ENCODE peak calls at places on chromosomes 3 and 15, in nine cellular contexts. W, H, R, I, P, G, N, V and O are unnamed samples.

GRCh38 chr3:184328516-184328915 is 8.9 kb upstream of the FAM131A start:
- DNase-seq in W (no peak), H (no peak), R (no peak), I (no peak), P (no peak), G (no peak), N (no peak), V (no peak), O (no peak)

GRCh38 chr15:75598361-75598760 is 19.2 kb upstream of the PTPN9 start:
- DNase-seq in W (no peak), H (no peak), R (no peak), I (no peak), P (no peak), G (no peak), N (no peak), V (no peak), O (no peak)

GRCh38 chr3:46422617-46423016 is 15.6 kb downstream of the CCRL2 start:
- DNase-seq in W (no peak), H (no peak), R (no peak), I (no peak), P (peak), G (no peak), N (peak), V (peak), O (no peak)

GRCh38 chr3:195003006-195003892 is 267.7 kb downstream of the XXYLT1 start:
- DNase-seq in W (peak), H (no peak), R (no peak), I (peak), P (no peak), G (peak), N (no peak), V (peak), O (no peak)

GRCh38 chr3:169661567-169662214 is 1.8 kb downstream of the MECOM start:
- DNase-seq in W (no peak), H (peak), R (peak), I (peak), P (peak), G (peak), N (peak), V (peak), O (no peak)

GRCh38 chr15:81357178-81357686 is 16.8 kb downstream of the TMC3 start:
- DNase-seq in W (no peak), H (no peak), R (no peak), I (no peak), P (no peak), G (no peak), N (no peak), V (peak), O (no peak)

GRCh38 chr3:28317438-28318022 is 31.0 kb upstream of the ZCWPW2 start:
- DNase-seq in W (no peak), H (peak), R (peak), I (peak), P (no peak), G (no peak), N (peak), V (peak), O (no peak)

GRCh38 chr3:66037330-66037985 is 1.3 kb downstream of the MAGI1 start:
- DNase-seq in W (peak), H (peak), R (peak), I (peak), P (peak), G (peak), N (peak), V (peak), O (peak)

GRCh38 chr3:13546667-13547171 is 2.2 kb upstream of the FBLN2 start:
- DNase-seq in W (no peak), H (no peak), R (no peak), I (no peak), P (peak), G (no peak), N (peak), V (no peak), O (no peak)

GRCh38 chr3:114809668-114810413 is 337.2 kb downstream of the ZBTB20 start:
- DNase-seq in W (no peak), H (peak), R (peak), I (no peak), P (no peak), G (no peak), N (peak), V (peak), O (no peak)

GRCh38 chr15:47184003-47184404 is 533.3 kb upstream of the SEMA6D start:
- DNase-seq in W (peak), H (no peak), R (peak), I (peak), P (no peak), G (peak), N (no peak), V (no peak), O (no peak)

GRCh38 chr15:76678766-76679165 is 226.4 kb downstream of the SCAPER start:
- DNase-seq in W (no peak), H (no peak), R (no peak), I (no peak), P (no peak), G (no peak), N (peak), V (no peak), O (no peak)

GRCh38 chr15:62896969-62897486 is 145.5 kb upstream of the TPM1 start:
- DNase-seq in W (peak), H (no peak), R (no peak), I (peak), P (peak), G (peak), N (peak), V (peak), O (peak)

GRCh38 chr15:31021067-31021665 is 29.7 kb upstream of the MTMR10 start:
- DNase-seq in W (no peak), H (no peak), R (peak), I (no peak), P (no peak), G (no peak), N (no peak), V (no peak), O (no peak)

GRCh38 chr3:28751864-28752263 is 403.2 kb upstream of the AZI2 start:
- DNase-seq in W (no peak), H (no peak), R (no peak), I (no peak), P (no peak), G (no peak), N (no peak), V (no peak), O (no peak)

GRCh38 chr15:29904731-29905417 is 82.6 kb upstream of the TJP1 start:
- DNase-seq in W (no peak), H (no peak), R (no peak), I (no peak), P (no peak), G (no peak), N (peak), V (peak), O (no peak)

GRCh38 chr3:194235160-194235559 is 99.2 kb downstream of the HES1 start:
- DNase-seq in W (no peak), H (no peak), R (no peak), I (no peak), P (no peak), G (no peak), N (no peak), V (no peak), O (no peak)

GRCh38 chr3:25291524-25291923 is 136.5 kb upstream of the RARB start:
- DNase-seq in W (no peak), H (no peak), R (no peak), I (no peak), P (no peak), G (no peak), N (no peak), V (no peak), O (no peak)

GRCh38 chr15:70474682-70475438 is 288.5 kb downstream of the UACA start:
- DNase-seq in W (peak), H (no peak), R (no peak), I (peak), P (peak), G (peak), N (peak), V (peak), O (no peak)

GRCh38 chr15:48415036-48415886 is 84.0 kb downstream of the DUT start:
- DNase-seq in W (no peak), H (no peak), R (no peak), I (no peak), P (peak), G (no peak), N (peak), V (peak), O (no peak)

GRCh38 chr3:52860424-52860768 is 25.6 kb upstream of the MUSTN1 start:
- DNase-seq in W (no peak), H (no peak), R (no peak), I (no peak), P (no peak), G (no peak), N (no peak), V (no peak), O (no peak)

GRCh38 chr3:127041933-127042332 is 59.0 kb downstream of the PLXNA1 start:
- DNase-seq in W (no peak), H (no peak), R (no peak), I (no peak), P (no peak), G (peak), N (no peak), V (no peak), O (no peak)

GRCh38 chr3:163622384-163622783 is 1455.9 kb downstream of the SI start:
- DNase-seq in W (no peak), H (no peak), R (no peak), I (no peak), P (no peak), G (no peak), N (no peak), V (no peak), O (no peak)

GRCh38 chr15:76342382-76343201 is 6.0 kb downstream of the ISL2 start:
- DNase-seq in W (no peak), H (peak), R (peak), I (no peak), P (no peak), G (no peak), N (no peak), V (no peak), O (peak)

GRCh38 chr15:97030251-97030650 is 699.8 kb downstream of the NR2F2 start:
- DNase-seq in W (no peak), H (no peak), R (no peak), I (no peak), P (no peak), G (no peak), N (no peak), V (no peak), O (no peak)

GRCh38 chr3:31041161-31041978 is 146.9 kb upstream of the GADL1 start:
- DNase-seq in W (no peak), H (no peak), R (no peak), I (no peak), P (peak), G (no peak), N (peak), V (peak), O (no peak)

GRCh38 chr3:126607214-126607908 is 47.6 kb downstream of the TXNRD3 start:
- DNase-seq in W (no peak), H (no peak), R (peak), I (no peak), P (no peak), G (no peak), N (peak), V (peak), O (no peak)

GRCh38 chr3:190533511-190534282 is 19.8 kb downstream of the IL1RAP start:
- DNase-seq in W (peak), H (no peak), R (no peak), I (peak), P (peak), G (peak), N (peak), V (peak), O (no peak)

GRCh38 chr15:73991260-73991659 is 835 bp downstream of the STOML1 start:
- DNase-seq in W (peak), H (no peak), R (no peak), I (peak), P (no peak), G (peak), N (peak), V (peak), O (no peak)

GRCh38 chr3:129558772-129559564 is 16.0 kb downstream of the H1-8 start:
- DNase-seq in W (peak), H (no peak), R (no peak), I (no peak), P (peak), G (no peak), N (peak), V (no peak), O (no peak)

GRCh38 chr15:87944051-87944450 is 312.5 kb downstream of the NTRK3 start:
- DNase-seq in W (no peak), H (no peak), R (no peak), I (no peak), P (no peak), G (no peak), N (peak), V (no peak), O (no peak)

GRCh38 chr3:111936191-111936841 is 42.5 kb upstream of the ABHD10 start:
- DNase-seq in W (no peak), H (no peak), R (no peak), I (no peak), P (no peak), G (no peak), N (peak), V (peak), O (no peak)

GRCh38 chr3:20561166-20561565 is 375.2 kb upstream of the SGO1 start:
- DNase-seq in W (no peak), H (no peak), R (no peak), I (no peak), P (no peak), G (no peak), N (peak), V (no peak), O (no peak)

GRCh38 chr3:136734382-136735070 is 17.7 kb downstream of the STAG1 start:
- DNase-seq in W (no peak), H (peak), R (no peak), I (no peak), P (no peak), G (no peak), N (no peak), V (no peak), O (no peak)
- TF ChIP-seq CTCF in W (no peak), H (peak), R (no peak), I (no peak), P (no peak), G (no peak), N (peak), V (no peak), O (no peak)

DNA sequence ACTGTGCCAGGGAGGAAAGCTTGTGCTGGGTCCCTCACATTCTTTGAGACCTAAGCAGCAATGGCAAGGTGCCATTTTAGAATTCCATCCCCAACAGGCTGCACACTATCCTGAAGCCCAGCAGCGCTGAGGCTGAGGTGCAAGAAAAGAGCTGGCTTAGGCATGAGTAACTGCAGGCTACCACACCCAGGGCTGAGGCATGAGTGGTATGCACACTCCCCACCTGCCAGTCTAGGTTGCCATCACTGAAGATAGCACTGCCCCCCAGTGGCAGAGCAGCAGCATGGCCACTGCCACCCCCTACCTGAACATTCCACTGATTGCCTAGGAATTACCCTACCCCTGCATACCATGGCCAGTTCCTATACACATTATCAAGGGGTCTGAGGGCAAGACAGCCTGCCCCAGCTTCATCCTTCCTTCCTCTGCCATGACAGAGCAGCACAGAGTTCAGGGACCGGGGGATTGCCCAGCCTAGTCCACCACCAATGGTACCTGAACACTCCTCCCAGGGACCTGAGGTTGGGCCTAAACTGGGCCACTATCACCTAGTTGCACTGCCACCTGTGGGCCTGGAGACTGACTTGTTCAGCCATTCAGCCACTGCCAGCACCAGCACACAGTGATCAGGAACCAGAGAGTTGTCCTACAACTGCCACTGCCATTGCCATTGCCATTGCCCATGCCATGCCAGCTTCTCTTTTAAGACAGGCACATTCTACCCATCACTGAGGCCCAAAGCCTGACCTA is 129.8 kb downstream of the SATB1 start:
- DNase-seq in W (no peak), H (peak), R (peak), I (peak), P (peak), G (peak), N (peak), V (peak), O (peak)
- TF ChIP-seq CTCF in W (no peak), H (peak), R (peak), I (peak), P (peak), G (peak), N (peak), V (peak), O (peak)

GRCh38 chr3:197511130-197511529 is 44.6 kb downstream of the BDH1 start:
- DNase-seq in W (no peak), H (no peak), R (no peak), I (no peak), P (no peak), G (no peak), N (peak), V (peak), O (no peak)

GRCh38 chr3:197512691-197513571 is 42.8 kb downstream of the BDH1 start:
- DNase-seq in W (no peak), H (no peak), R (no peak), I (no peak), P (no peak), G (peak), N (no peak), V (no peak), O (no peak)

GRCh38 chr3:197513953-197514785 is 41.6 kb downstream of the BDH1 start:
- DNase-seq in W (no peak), H (no peak), R (no peak), I (no peak), P (no peak), G (peak), N (no peak), V (no peak), O (no peak)

GRCh38 chr3:197510642-197511018 is 45.1 kb downstream of the BDH1 start:
- DNase-seq in W (no peak), H (no peak), R (no peak), I (no peak), P (no peak), G (no peak), N (no peak), V (no peak), O (no peak)

GRCh38 chr3:197511853-197512635 is 43.7 kb downstream of the BDH1 start:
- DNase-seq in W (no peak), H (no peak), R (no peak), I (no peak), P (no peak), G (no peak), N (no peak), V (no peak), O (no peak)
- TF ChIP-seq CTCF in W (no peak), H (no peak), R (no peak), I (no peak), P (no peak), G (no peak), N (no peak), V (no peak), O (no peak)

DNA sequence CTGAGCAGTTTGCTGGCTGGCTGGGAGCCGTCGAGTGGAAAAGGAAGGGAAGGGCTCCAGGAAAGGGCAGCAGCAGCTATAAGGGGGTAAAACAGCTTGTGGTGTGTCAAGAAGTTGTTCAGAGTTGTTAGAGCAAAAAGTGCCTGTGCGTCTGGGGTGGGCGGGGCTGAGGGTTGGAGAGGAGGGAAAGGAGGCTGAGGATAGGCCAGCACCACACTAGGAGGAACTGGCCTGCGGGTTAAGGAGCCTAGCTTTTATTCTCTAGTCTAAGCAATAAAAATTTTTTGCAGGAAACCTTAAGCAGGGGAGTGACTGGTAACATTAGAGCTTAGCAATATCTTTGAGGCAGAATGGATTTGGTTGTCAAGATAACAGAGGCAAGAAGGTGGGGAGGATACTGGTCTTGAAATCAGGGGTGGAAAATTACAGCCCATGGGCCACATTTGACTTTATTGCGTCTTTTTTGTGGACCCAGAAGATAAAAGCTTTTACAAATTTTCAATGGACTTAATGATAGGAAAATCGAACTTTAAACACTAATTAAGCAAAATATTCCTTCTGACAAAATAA is 134.5 kb upstream of the AADACL2 start:
- DNase-seq in W (no peak), H (no peak), R (no peak), I (peak), P (no peak), G (no peak), N (no peak), V (no peak), O (no peak)
- TF ChIP-seq CTCF in W (no peak), H (no peak), R (no peak), I (no peak), P (no peak), G (no peak), N (no peak), V (no peak), O (no peak)